ENCODE peak calls at places on chromosomes 3 and 15, in six cellular contexts. B, F, E, D, U and K are unnamed samples.

GRCh38 chr3:100033184-100033583 is 81.1 kb downstream of the FILIP1L start:
- DNase-seq in B (no peak), F (no peak), E (peak), D (no peak), U (no peak), K (no peak)

GRCh38 chr3:176578316-176578715 is 619.0 kb downstream of the TBL1XR1 start:
- DNase-seq in B (no peak), F (no peak), E (no peak), D (no peak), U (no peak), K (no peak)

GRCh38 chr3:195907730-195908438 is 467 bp downstream of the TNK2 start:
- DNase-seq in B (peak), F (peak), E (no peak), D (no peak), U (peak), K (peak)

GRCh38 chr3:147341727-147342126 is 64.6 kb downstream of the ZIC4 start:
- DNase-seq in B (no peak), F (no peak), E (no peak), D (peak), U (no peak), K (no peak)

GRCh38 chr3:195073866-195074860 is 196.8 kb downstream of the XXYLT1 start:
- DNase-seq in B (no peak), F (no peak), E (no peak), D (no peak), U (no peak), K (no peak)

GRCh38 chr3:187567026-187567425 is 103.2 kb downstream of the SST start:
- DNase-seq in B (no peak), F (no peak), E (no peak), D (no peak), U (no peak), K (no peak)

GRCh38 chr15:49064281-49064653 is 18.0 kb upstream of the SECISBP2L start:
- DNase-seq in B (no peak), F (no peak), E (no peak), D (no peak), U (no peak), K (no peak)

GRCh38 chr15:66707310-66708160 is 5.5 kb downstream of the SMAD6 start:
- DNase-seq in B (no peak), F (no peak), E (peak), D (peak), U (peak), K (peak)

GRCh38 chr15:60477991-60478632 is 830 bp downstream of the ICE2 start:
- DNase-seq in B (no peak), F (peak), E (peak), D (peak), U (no peak), K (no peak)

DNA sequence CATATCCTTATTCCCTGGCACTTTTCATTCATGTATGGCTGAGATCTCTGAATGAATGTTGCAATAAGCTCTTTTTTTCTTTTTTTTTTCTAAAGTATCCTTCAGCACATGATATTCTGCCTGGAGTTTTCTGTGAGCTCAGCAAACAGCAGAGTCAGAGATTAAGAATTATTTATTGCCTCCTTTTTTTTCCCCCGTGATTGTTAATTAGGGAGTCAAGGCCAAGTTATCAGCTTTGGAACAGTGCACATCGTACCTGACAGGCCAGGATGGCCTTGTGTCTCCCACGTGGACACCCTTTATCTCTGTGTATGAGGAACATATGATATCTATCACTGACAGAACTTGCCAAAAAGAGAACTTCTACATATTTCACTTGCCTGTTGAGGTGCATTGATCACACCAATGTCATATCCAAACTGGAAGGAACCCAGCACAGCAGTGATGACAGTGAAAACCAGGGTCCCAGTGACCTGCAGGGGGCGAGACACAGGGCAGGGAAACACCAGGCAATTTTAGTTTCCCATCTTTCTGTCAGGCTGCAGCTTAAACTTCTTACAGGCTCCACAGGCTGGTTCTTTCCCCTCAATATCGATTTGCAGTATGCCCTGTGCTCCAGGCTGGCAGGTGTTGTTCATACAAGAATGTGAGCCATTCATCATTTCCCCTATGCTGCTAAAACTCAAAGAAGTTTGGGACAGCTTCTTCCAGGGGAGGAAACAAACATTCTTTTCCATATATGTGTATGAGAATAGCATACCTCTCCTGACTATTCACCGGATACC is 8.2 kb downstream of the SLC2A2 start:
- DNase-seq in B (no peak), F (no peak), E (no peak), D (peak), U (peak), K (peak)
- TF ChIP-seq CTCF in B (no peak), F (peak), E (peak), D (peak), U (no peak), K (peak)

GRCh38 chr3:27080126-27080525 is 289.1 kb downstream of the NEK10 start:
- DNase-seq in B (no peak), F (no peak), E (no peak), D (no peak), U (no peak), K (no peak)
- TF ChIP-seq CTCF in B (no peak), F (no peak), E (no peak), D (no peak), U (no peak), K (no peak)

GRCh38 chr15:25690673-25691543 is 172.2 kb downstream of the ATP10A start:
- DNase-seq in B (no peak), F (no peak), E (peak), D (no peak), U (no peak), K (no peak)

GRCh38 chr15:25691544-25692430 is 171.3 kb downstream of the ATP10A start:
- DNase-seq in B (no peak), F (peak), E (peak), D (peak), U (no peak), K (no peak)

GRCh38 chr15:25688166-25688565 is 175.0 kb downstream of the ATP10A start:
- DNase-seq in B (no peak), F (no peak), E (no peak), D (no peak), U (no peak), K (no peak)

GRCh38 chr15:25687689-25688088 is 175.4 kb downstream of the ATP10A start:
- DNase-seq in B (no peak), F (no peak), E (no peak), D (no peak), U (no peak), K (no peak)

GRCh38 chr15:25689592-25689991 is 173.5 kb downstream of the ATP10A start:
- DNase-seq in B (no peak), F (no peak), E (no peak), D (peak), U (no peak), K (no peak)
- TF ChIP-seq CTCF in B (no peak), F (no peak), E (no peak), D (peak), U (no peak), K (no peak)

DNA sequence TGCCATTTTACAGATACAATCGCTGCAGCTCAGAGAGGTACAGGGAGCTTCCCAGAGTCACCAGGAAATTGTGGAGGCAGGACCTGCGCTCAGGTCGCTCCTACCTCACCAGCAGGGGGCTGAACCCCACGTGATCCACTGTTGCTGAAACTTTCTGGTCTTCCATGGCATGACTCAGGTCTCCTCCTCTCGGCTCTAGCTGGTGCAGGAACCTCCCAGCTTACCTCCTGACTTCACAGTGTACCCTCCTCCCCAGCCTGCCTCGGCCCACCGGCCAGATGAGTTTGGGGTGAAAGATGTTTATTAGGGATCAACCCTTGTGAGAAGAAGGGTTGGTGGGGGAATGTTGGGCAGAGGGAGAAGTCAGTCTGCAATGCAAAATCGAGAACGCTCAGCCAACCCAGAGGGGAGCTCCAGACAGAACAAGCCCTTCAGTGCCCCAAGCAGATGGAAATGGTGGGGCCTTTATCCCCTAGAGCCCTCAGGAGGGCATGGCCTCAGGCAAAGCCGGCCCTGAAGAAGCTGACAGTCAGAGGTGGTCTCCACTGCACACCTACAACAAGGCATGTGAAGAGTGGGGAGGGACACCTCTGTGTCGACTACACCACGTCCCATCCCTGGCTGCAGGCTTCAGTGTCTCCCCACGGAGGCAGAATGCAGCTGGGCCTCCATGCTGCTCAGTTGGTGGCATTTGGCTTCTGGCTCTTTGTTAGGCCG is 118.6 kb upstream of the PRR20G start:
- DNase-seq in B (no peak), F (peak), E (peak), D (no peak), U (peak), K (peak)
- TF ChIP-seq CTCF in B (no peak), F (peak), E (peak), D (peak), U (no peak), K (peak)

GRCh38 chr3:96700322-96701315 is 113.8 kb upstream of the EPHA6 start:
- DNase-seq in B (no peak), F (no peak), E (no peak), D (peak), U (no peak), K (no peak)
- TF ChIP-seq CTCF in B (no peak), F (peak), E (no peak), D (peak), U (no peak), K (no peak)

GRCh38 chr15:58771621-58772235 is 626 bp downstream of the MINDY2 start:
- DNase-seq in B (peak), F (peak), E (peak), D (peak), U (peak), K (peak)

GRCh38 chr15:58773024-58773423 is 1.9 kb downstream of the MINDY2 start:
- DNase-seq in B (no peak), F (no peak), E (no peak), D (no peak), U (no peak), K (no peak)

GRCh38 chr15:58775402-58775801 is 4.3 kb downstream of the MINDY2 start:
- DNase-seq in B (no peak), F (no peak), E (no peak), D (no peak), U (no peak), K (no peak)

GRCh38 chr15:58770519-58770856 is 614 bp upstream of the MINDY2 start:
- DNase-seq in B (no peak), F (peak), E (peak), D (no peak), U (no peak), K (no peak)

GRCh38 chr15:58770857-58771620 is at the start of gene MINDY2:
- DNase-seq in B (peak), F (peak), E (peak), D (peak), U (peak), K (peak)
- TF ChIP-seq CTCF in B (no peak), F (peak), E (peak), D (peak), U (peak), K (peak)